ENCODE peak calls at places on chromosomes 11 and 22, in five cellular contexts. O is activated naive CD4-positive, alpha-beta T cell treated with Interleukin-2 at 50 U/mL for 16 hours; H is NCI-H774; V is AG09309; U is GM23248. D is an unnamed sample.

GRCh38 chr11:59865031-59865430 is 1.3 kb downstream of the TCN1 start:
- DNase-seq in O (no peak), H (no peak), V (no peak), U (peak), D (peak)

GRCh38 chr11:119322360-119322739 is 5.4 kb upstream of the MCAM start:
- DNase-seq in O (no peak), H (no peak), V (no peak), U (no peak), D (no peak)

GRCh38 chr22:48753752-48754517 is 1073.7 kb downstream of the BRD1 start:
- DNase-seq in O (no peak), H (no peak), V (no peak), U (no peak), D (peak)

GRCh38 chr11:80815752-80816453 is 1375.1 kb upstream of the TENM4 start:
- DNase-seq in O (no peak), H (no peak), V (no peak), U (no peak), D (no peak)

GRCh38 chr11:2259897-2260451 is 10.4 kb downstream of the ASCL2 start:
- DNase-seq in O (no peak), H (no peak), V (no peak), U (no peak), D (no peak)

GRCh38 chr11:1731451-1732059 is 18.8 kb downstream of the IFITM10 start:
- DNase-seq in O (no peak), H (no peak), V (no peak), U (no peak), D (no peak)

GRCh38 chr11:3160252-3161031 is 4.7 kb downstream of the OSBPL5 start:
- DNase-seq in O (peak), H (peak), V (peak), U (peak), D (no peak)

GRCh38 chr11:72141066-72141465 is 5.5 kb downstream of the FOLR3 start:
- DNase-seq in O (peak), H (no peak), V (peak), U (peak), D (peak)

GRCh38 chr11:57248780-57249383 is 11.8 kb upstream of the APLNR start:
- DNase-seq in O (peak), H (peak), V (peak), U (peak), D (no peak)